ENCODE peak calls at places on chromosomes 11 and 22, in eight cellular contexts. K, T, Z, H, C, F, I and L are unnamed samples.

GRCh38 chr11:13984616-13985474 is 22.3 kb downstream of the SPON1 start:
- DNase-seq in T (no peak), H (no peak), F (no peak), Z (no peak), K (no peak), C (no peak), I (no peak), L (no peak)

GRCh38 chr22:40400173-40400572 is 29.8 kb downstream of the SGSM3 start:
- DNase-seq in Z (no peak), F (no peak), I (no peak), H (no peak), T (peak), C (peak), K (peak), L (no peak)

GRCh38 chr22:22746061-22746962 is 101.9 kb downstream of the GGTLC2 start:
- DNase-seq in I (no peak), Z (no peak), T (no peak), C (no peak), H (no peak), F (no peak), K (no peak), L (no peak)

GRCh38 chr11:69034123-69034522 is 14.6 kb upstream of the TPCN2 start:
- DNase-seq in F (no peak), Z (no peak), T (no peak), H (no peak), K (no peak), I (no peak), C (no peak), L (no peak)

GRCh38 chr22:22902247-22902962 is 14.8 kb downstream of the IGLL5 start:
- DNase-seq in F (no peak), I (no peak), H (no peak), Z (no peak), C (no peak), T (no peak), K (peak), L (no peak)

GRCh38 chr22:46965552-46966494 is 203.4 kb downstream of the TBC1D22A start:
- DNase-seq in K (no peak), C (no peak), H (no peak), Z (no peak), F (no peak), T (no peak), I (no peak), L (no peak)

GRCh38 chr11:116826751-116827431 is 2.8 kb upstream of the APOC3 start:
- DNase-seq in F (no peak), C (peak), H (no peak), I (no peak), Z (peak), T (no peak), K (no peak), L (no peak)

GRCh38 chr11:103800406-103801114 is 235.9 kb upstream of the DDI1 start:
- DNase-seq in K (no peak), H (no peak), Z (no peak), I (no peak), C (no peak), F (peak), T (no peak), L (no peak)

GRCh38 chr11:57546869-57547518 is 9.6 kb downstream of the SMTNL1 start:
- DNase-seq in K (no peak), C (no peak), F (peak), I (no peak), Z (peak), T (no peak), H (no peak), L (peak)

GRCh38 chr11:534592-535518 is 521 bp downstream of the HRAS start:
- DNase-seq in I (no peak), C (peak), K (peak), Z (no peak), T (peak), H (peak), F (peak), L (no peak)

GRCh38 chr11:74611369-74611861 is 19.0 kb downstream of the POLD3 start:
- DNase-seq in I (peak), H (no peak), T (no peak), Z (peak), C (no peak), F (peak), K (no peak), L (no peak)

GRCh38 chr11:10294289-10294953 is 402 bp upstream of the SBF2 start:
- DNase-seq in Z (no peak), F (peak), K (peak), C (no peak), I (no peak), T (no peak), H (peak), L (no peak)

GRCh38 chr11:12507391-12507790 is 130.0 kb downstream of the PARVA start:
- DNase-seq in I (no peak), F (no peak), H (no peak), C (no peak), T (no peak), K (no peak), Z (no peak), L (no peak)

GRCh38 chr11:100849009-100849913 is 162.2 kb downstream of the ARHGAP42 start:
- DNase-seq in T (no peak), I (no peak), H (no peak), F (peak), K (no peak), C (no peak), Z (no peak), L (no peak)

GRCh38 chr22:35425971-35426800 is 26.2 kb downstream of the MCM5 start:
- DNase-seq in T (no peak), K (no peak), H (no peak), C (no peak), I (no peak), F (no peak), Z (no peak), L (no peak)

GRCh38 chr11:33013706-33014105 is 2.0 kb upstream of the DEPDC7 start:
- DNase-seq in K (no peak), H (no peak), C (no peak), T (no peak), Z (peak), I (no peak), F (no peak), L (no peak)

GRCh38 chr11:108027057-108027456 is 18.4 kb downstream of the CUL5 start:
- DNase-seq in H (no peak), F (no peak), K (no peak), Z (no peak), T (no peak), C (no peak), I (no peak), L (no peak)

GRCh38 chr11:115421338-115422012 is 82.7 kb downstream of the CADM1 start:
- DNase-seq in K (no peak), I (no peak), H (no peak), T (no peak), F (no peak), Z (no peak), C (no peak), L (no peak)

GRCh38 chr11:111795333-111795985 is 29.3 kb upstream of the PPP2R1B start:
- DNase-seq in I (no peak), H (no peak), T (no peak), Z (peak), C (no peak), F (no peak), K (no peak), L (no peak)

GRCh38 chr11:75802913-75803820 is 11.8 kb upstream of the UVRAG start:
- DNase-seq in C (peak), T (peak), H (peak), I (peak), Z (peak), F (peak), K (peak), L (peak)

GRCh38 chr11:19727246-19727645 is 14.6 kb downstream of the NAV2 start:
- DNase-seq in K (no peak), F (no peak), C (no peak), I (no peak), T (no peak), Z (no peak), H (no peak), L (no peak)

GRCh38 chr11:100190395-100190794 is 496.7 kb upstream of the ARHGAP42 start:
- DNase-seq in F (no peak), C (no peak), H (no peak), T (no peak), K (no peak), I (no peak), Z (no peak), L (no peak)

GRCh38 chr22:44561139-44561840 is 63.3 kb upstream of the RTL6 start:
- DNase-seq in C (no peak), T (no peak), I (no peak), H (no peak), K (no peak), Z (no peak), F (no peak), L (no peak)

GRCh38 chr22:39967996-39968968 is 8.1 kb downstream of the TMA7B start:
- DNase-seq in K (no peak), C (no peak), F (no peak), T (no peak), Z (no peak), I (no peak), H (peak), L (no peak)

GRCh38 chr11:121613724-121614123 is 161.0 kb upstream of the SORL1-AS1 start:
- DNase-seq in I (no peak), Z (no peak), F (peak), K (no peak), C (no peak), H (no peak), T (no peak), L (no peak)

GRCh38 chr11:77047007-77047927 is 13.1 kb downstream of the B3GNT6 start:
- DNase-seq in K (no peak), Z (peak), T (peak), F (peak), C (peak), I (peak), H (peak), L (no peak)

GRCh38 chr11:2103666-2104523 is 35.3 kb downstream of the IGF2 start:
- DNase-seq in K (peak), Z (no peak), H (no peak), T (no peak), I (no peak), F (no peak), C (no peak), L (no peak)

GRCh38 chr11:56783448-56784041 is 35.0 kb upstream of the OR9G4 start:
- DNase-seq in Z (peak), F (peak), I (peak), T (no peak), H (peak), K (no peak), C (no peak), L (no peak)

GRCh38 chr11:76217653-76218160 is 11.4 kb upstream of the WNT11 start:
- DNase-seq in K (no peak), I (no peak), Z (no peak), H (no peak), C (no peak), F (no peak), T (no peak), L (no peak)

GRCh38 chr22:37519268-37520195 is at the start of gene CARD10:
- DNase-seq in C (no peak), H (no peak), Z (no peak), I (no peak), K (no peak), F (peak), T (peak), L (peak)

GRCh38 chr11:112273066-112273465 is 12.4 kb upstream of the PLET1 start:
- DNase-seq in F (no peak), H (no peak), I (no peak), K (no peak), Z (no peak), C (no peak), T (no peak), L (no peak)

GRCh38 chr11:58940028-58940427 is 740 bp downstream of the GLYATL1 start:
- DNase-seq in F (no peak), T (no peak), K (no peak), Z (no peak), C (no peak), H (no peak), I (no peak), L (no peak)

GRCh38 chr11:44702897-44703296 is 23.9 kb upstream of the TSPAN18 start:
- DNase-seq in T (no peak), C (no peak), F (no peak), H (no peak), I (no peak), K (peak), Z (no peak), L (no peak)
- TF ChIP-seq POLR2AphosphoS5 in T (no peak), C (no peak), F (no peak), H (no peak), I (no peak), K (no peak), Z (no peak), L (no peak)

DNA sequence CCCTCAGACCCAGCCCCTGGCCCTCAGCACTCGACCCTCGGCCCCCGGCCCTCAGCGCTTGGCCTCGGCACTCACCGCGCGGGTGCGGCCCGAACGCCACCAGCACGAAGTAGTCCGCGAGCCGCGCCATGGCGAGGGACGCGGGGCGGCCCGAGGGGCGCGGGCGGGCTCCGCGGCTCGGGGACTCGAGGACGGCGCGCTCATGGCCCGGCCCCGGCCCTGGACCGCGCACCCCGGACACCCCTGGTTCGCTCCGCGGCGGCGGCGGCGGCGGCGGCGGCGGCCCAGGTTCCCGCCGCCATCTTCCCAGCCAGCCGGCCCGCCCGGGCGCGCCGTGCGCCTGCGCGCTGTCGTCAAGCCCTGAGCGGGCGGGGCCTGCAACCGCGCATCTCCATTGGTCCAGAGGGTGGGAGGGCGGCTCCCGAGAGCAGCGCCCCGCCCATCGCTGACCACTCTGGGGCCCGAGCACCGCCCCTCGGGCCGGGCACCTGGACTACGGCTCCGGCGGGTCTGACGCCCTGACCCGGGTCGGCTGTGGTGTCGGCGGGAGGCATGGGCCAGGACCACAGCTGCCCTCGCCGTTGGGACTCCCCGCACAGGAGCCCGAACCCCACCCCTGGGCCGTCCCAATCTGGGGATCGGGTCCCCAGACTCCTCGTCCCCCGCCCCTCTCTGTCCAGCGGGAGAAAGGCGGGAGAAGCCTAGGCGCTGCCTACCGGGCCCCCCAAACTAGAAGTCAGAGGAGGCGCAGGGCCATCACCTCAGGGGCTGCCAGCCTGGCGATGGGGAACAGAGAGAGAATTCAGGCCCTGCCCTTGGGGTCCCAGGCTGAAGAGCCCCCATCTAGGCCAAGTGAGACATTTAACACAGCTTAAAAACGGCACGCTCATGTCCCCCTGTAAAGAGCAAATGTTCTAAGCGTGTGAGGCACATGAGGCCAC is at the start of gene SBF1:
- DNase-seq in F (peak), C (peak), H (peak), Z (peak), I (peak), K (peak), T (peak), L (peak)
- TF ChIP-seq POLR2A in F (no peak), C (no peak), H (peak), Z (peak), I (peak), K (peak), T (no peak), L (no peak)

GRCh38 chr11:22878039-22878438 is 17.8 kb upstream of the CCDC179 start:
- DNase-seq in H (no peak), C (no peak), T (no peak), F (no peak), I (no peak), Z (no peak), K (no peak), L (no peak)
- TF ChIP-seq POLR2AphosphoS5 in H (no peak), C (no peak), T (no peak), F (no peak), I (no peak), Z (no peak), K (no peak), L (no peak)

GRCh38 chr11:67615455-67616430 is 9.0 kb downstream of the NDUFV1 start:
- DNase-seq in T (peak), C (peak), F (no peak), Z (peak), H (no peak), I (peak), K (peak), L (no peak)

GRCh38 chr11:67612751-67613150 is 6.0 kb downstream of the NDUFV1 start:
- DNase-seq in I (no peak), K (peak), Z (no peak), C (no peak), T (no peak), F (no peak), H (no peak), L (no peak)

GRCh38 chr11:67613313-67613959 is 6.7 kb downstream of the NDUFV1 start:
- DNase-seq in F (no peak), C (no peak), T (no peak), Z (no peak), K (peak), H (no peak), I (no peak), L (no peak)

GRCh38 chr11:67614730-67615454 is 8.2 kb downstream of the NDUFV1 start:
- DNase-seq in F (no peak), T (no peak), C (no peak), Z (no peak), I (no peak), K (peak), H (no peak), L (no peak)

GRCh38 chr11:67613960-67614715 is 7.4 kb downstream of the NDUFV1 start:
- DNase-seq in C (peak), H (no peak), Z (no peak), I (peak), K (peak), T (peak), F (peak), L (peak)
- TF ChIP-seq POLR2A in C (no peak), H (peak), Z (no peak), I (no peak), K (no peak), T (no peak), F (no peak), L (peak)

GRCh38 chr11:72671144-72672099 is 2.8 kb downstream of the PDE2A start:
- DNase-seq in C (no peak), H (no peak), Z (no peak), I (no peak), K (no peak), T (no peak), F (no peak), L (no peak)

GRCh38 chr11:72672839-72673238 is 1.4 kb downstream of the PDE2A start:
- DNase-seq in T (no peak), K (no peak), Z (no peak), I (no peak), H (no peak), C (no peak), F (no peak), L (no peak)

GRCh38 chr11:72673943-72674828 is at the start of gene PDE2A:
- DNase-seq in Z (no peak), T (no peak), I (no peak), F (no peak), H (no peak), C (no peak), K (no peak), L (no peak)

GRCh38 chr11:72675221-72675620 is 999 bp upstream of the PDE2A start:
- DNase-seq in C (no peak), F (no peak), T (no peak), Z (no peak), K (no peak), I (no peak), H (no peak), L (no peak)

GRCh38 chr11:72673284-72673942 is 809 bp downstream of the PDE2A start:
- DNase-seq in Z (no peak), T (no peak), I (no peak), K (no peak), F (no peak), H (no peak), C (no peak), L (no peak)
- TF ChIP-seq POLR2AphosphoS5 in Z (no peak), T (no peak), I (no peak), K (no peak), F (no peak), H (no peak), C (no peak), L (peak)

GRCh38 chr11:47216141-47216798 is 1.5 kb downstream of the DDB2 start:
- DNase-seq in K (no peak), F (peak), T (peak), H (peak), C (peak), I (peak), Z (peak), L (no peak)
- TF ChIP-seq POLR2A in K (no peak), F (peak), T (no peak), H (no peak), C (no peak), I (no peak), Z (no peak), L (peak)